ENCODE peak calls at places on chromosome 21, in six cellular contexts. E is foreskin keratinocyte, B is IMR-90, F is GM13977, G is heart right ventricle, Z is RWPE1. N is an unnamed sample.

GRCh38 chr21:28333455-28334108 is 659.1 kb downstream of the LTN1 start:
- DNase-seq in E (no peak), B (peak), F (no peak), G (no peak), Z (no peak), N (no peak)

GRCh38 chr21:36125513-36126121 is 9.3 kb upstream of the CBR3 start:
- DNase-seq in E (peak), B (peak), F (peak), G (no peak), Z (no peak), N (no peak)

GRCh38 chr21:14520535-14520934 is 25.6 kb downstream of the SAMSN1 start:
- DNase-seq in E (no peak), B (no peak), F (no peak), G (no peak), Z (no peak), N (no peak)

GRCh38 chr21:25646541-25646940 is 7.5 kb downstream of the JAM2 start:
- DNase-seq in E (no peak), B (no peak), F (no peak), G (no peak), Z (no peak), N (no peak)

GRCh38 chr21:28776251-28776650 is 216.4 kb downstream of the LTN1 start:
- DNase-seq in E (peak), B (peak), F (no peak), G (no peak), Z (no peak), N (no peak)

GRCh38 chr21:17359781-17360180 is 153.1 kb upstream of the CXADR start:
- DNase-seq in E (no peak), B (no peak), F (no peak), G (no peak), Z (no peak), N (no peak)

GRCh38 chr21:22575165-22575584 is 1577.0 kb downstream of the NCAM2 start:
- DNase-seq in E (no peak), B (no peak), F (no peak), G (no peak), Z (peak), N (no peak)

GRCh38 chr21:31335957-31336738 is 7.9 kb downstream of the TIAM1 start:
- DNase-seq in E (peak), B (peak), F (no peak), G (no peak), Z (peak), N (no peak)

GRCh38 chr21:33817663-33818433 is 97.8 kb downstream of the ATP5PO start:
- DNase-seq in E (no peak), B (no peak), F (no peak), G (no peak), Z (no peak), N (no peak)

GRCh38 chr21:41906770-41907169 is 27.6 kb upstream of the PRDM15 start:
- DNase-seq in E (no peak), B (no peak), F (no peak), G (no peak), Z (no peak), N (no peak)

GRCh38 chr21:35512321-35512720 is 463.2 kb upstream of the RUNX1 start:
- DNase-seq in E (no peak), B (peak), F (no peak), G (no peak), Z (no peak), N (no peak)

GRCh38 chr21:25670726-25671125 is 31.7 kb downstream of the JAM2 start:
- DNase-seq in E (no peak), B (peak), F (no peak), G (no peak), Z (no peak), N (no peak)

GRCh38 chr21:41631564-41632461 is 123.9 kb upstream of the TMPRSS2 start:
- DNase-seq in E (no peak), B (no peak), F (no peak), G (no peak), Z (peak), N (no peak)

GRCh38 chr21:35366348-35367085 is 317.4 kb upstream of the RUNX1 start:
- DNase-seq in E (no peak), B (peak), F (no peak), G (no peak), Z (no peak), N (no peak)

GRCh38 chr21:39961251-39961650 is 94.0 kb downstream of the PCP4 start:
- DNase-seq in E (peak), B (no peak), F (no peak), G (no peak), Z (no peak), N (no peak)

GRCh38 chr21:35169574-35169973 is 120.5 kb upstream of the RUNX1 start:
- DNase-seq in E (no peak), B (no peak), F (no peak), G (no peak), Z (no peak), N (no peak)

DNA sequence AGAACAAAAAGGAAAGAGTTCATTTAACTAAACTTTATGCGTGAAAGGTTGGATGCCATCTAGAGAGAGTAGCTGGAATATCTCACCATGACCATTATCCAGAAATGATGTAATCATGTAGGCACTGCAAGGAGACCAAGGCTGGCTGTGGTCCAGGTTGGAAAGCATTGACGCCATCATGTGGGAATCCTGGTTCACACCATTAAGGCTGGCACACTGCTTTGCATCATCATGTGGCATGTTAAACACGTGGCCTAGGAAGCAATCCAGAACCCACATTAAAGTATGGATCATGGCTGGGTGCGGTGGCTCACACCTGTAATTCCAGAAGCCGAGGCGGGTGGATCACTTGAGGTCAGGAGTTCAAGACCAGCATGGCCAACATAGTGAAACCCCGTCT is 4.3 kb downstream of the ADAMTS1 start:
- DNase-seq in E (peak), B (peak), F (no peak), G (peak), Z (no peak), N (no peak)
- TF ChIP-seq CTCF in E (peak), B (peak), F (no peak), G (peak), Z (no peak), N (no peak)

GRCh38 chr21:46084709-46085108 is 13.2 kb upstream of the COL6A2 start:
- DNase-seq in E (no peak), B (no peak), F (no peak), G (no peak), Z (no peak), N (no peak)
- TF ChIP-seq CTCF in E (no peak), B (no peak), F (no peak), G (no peak), Z (no peak), N (no peak)

DNA sequence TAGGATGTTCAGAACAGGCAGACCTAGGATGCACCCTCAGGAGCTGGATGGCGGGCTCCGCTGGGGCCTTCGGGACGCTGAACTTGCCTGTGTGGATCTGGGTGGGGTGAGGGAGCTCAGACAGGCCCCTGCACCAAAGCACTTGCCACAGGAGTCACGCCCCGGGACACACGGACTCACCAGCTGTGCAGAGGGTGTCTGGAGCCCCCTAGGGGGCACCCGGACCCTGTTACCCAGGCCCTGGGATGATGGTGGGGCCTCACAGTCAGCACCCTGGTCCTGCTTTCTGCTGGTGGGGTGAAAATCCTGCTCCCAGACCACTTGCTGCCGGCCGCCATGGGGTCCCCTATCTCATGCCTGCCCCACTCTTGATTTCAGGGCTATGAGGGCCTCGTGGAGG is 10.8 kb downstream of the PFKL start:
- DNase-seq in E (no peak), B (no peak), F (no peak), G (no peak), Z (no peak), N (no peak)
- TF ChIP-seq CTCF in E (peak), B (no peak), F (no peak), G (no peak), Z (no peak), N (no peak)

GRCh38 chr21:46153259-46154154 is 1.9 kb downstream of the FTCD start:
- DNase-seq in E (no peak), B (no peak), F (peak), G (peak), Z (no peak), N (peak)
- TF ChIP-seq CTCF in E (peak), B (peak), F (peak), G (peak), Z (peak), N (peak)

GRCh38 chr21:43195131-43196021 is 26.6 kb downstream of the CRYAA start:
- DNase-seq in E (no peak), B (no peak), F (no peak), G (peak), Z (no peak), N (peak)
- TF ChIP-seq CTCF in E (no peak), B (no peak), F (no peak), G (no peak), Z (no peak), N (no peak)

N was measured in type B pancreatic cell.